ENCODE peak calls at places on chromosomes 3 and 15, in six cellular contexts. One of them, this sample, is unnamed.
A peak's percentile ranks its signal among the peaks of the same experiment; 100 is the strongest.

GRCh38 chr3:149299938-149300791 is 33.3 kb downstream of the TM4SF18 start:
- DNase-seq in lower lobe of right lung: no peak
- DNase-seq in RWPE1: peak; percentile 80
- DNase-seq in heart left ventricle: no peak
- DNase-seq in AG04450: peak; percentile 69
- DNase-seq in A673: peak; percentile 33
- DNase-seq in this sample: no peak

GRCh38 chr3:171317133-171317532 is 143.1 kb downstream of the TNIK start:
- DNase-seq in lower lobe of right lung: no peak
- DNase-seq in A673: peak; percentile 4
- DNase-seq in heart left ventricle: peak; percentile 78
- DNase-seq in AG04450: no peak
- DNase-seq in RWPE1: no peak
- DNase-seq in this sample: no peak

GRCh38 chr3:12198301-12198700 is 39.6 kb upstream of the TIMP4 start:
- DNase-seq in RWPE1: peak; percentile 15
- DNase-seq in lower lobe of right lung: no peak
- DNase-seq in AG04450: no peak
- DNase-seq in A673: no peak
- DNase-seq in heart left ventricle: no peak
- DNase-seq in this sample: no peak

GRCh38 chr3:59425371-59425770 is 375.5 kb upstream of the CFAP20DC start:
- DNase-seq in RWPE1: peak; percentile 7
- DNase-seq in AG04450: peak; percentile 82
- DNase-seq in A673: no peak
- DNase-seq in lower lobe of right lung: no peak
- DNase-seq in heart left ventricle: no peak
- DNase-seq in this sample: no peak

GRCh38 chr15:90388462-90389182 is 580 bp downstream of the IQGAP1 start:
- DNase-seq in lower lobe of right lung: peak; percentile 87
- DNase-seq in RWPE1: peak; percentile 63
- DNase-seq in A673: peak; percentile 54
- DNase-seq in AG04450: no peak
- DNase-seq in heart left ventricle: peak; percentile 64
- DNase-seq in this sample: peak; percentile 79

GRCh38 chr3:40404591-40405198 is 17.7 kb downstream of the ENTPD3 start:
- DNase-seq in A673: no peak
- DNase-seq in RWPE1: no peak
- DNase-seq in lower lobe of right lung: no peak
- DNase-seq in heart left ventricle: no peak
- DNase-seq in AG04450: no peak
- DNase-seq in this sample: no peak

GRCh38 chr3:17915341-17915740 is 172.9 kb upstream of the TBC1D5 start:
- DNase-seq in lower lobe of right lung: no peak
- DNase-seq in heart left ventricle: no peak
- DNase-seq in AG04450: no peak
- DNase-seq in A673: no peak
- DNase-seq in RWPE1: no peak
- DNase-seq in this sample: no peak

GRCh38 chr3:78322780-78323179 is 1282.9 kb downstream of the ROBO2 start:
- DNase-seq in AG04450: no peak
- DNase-seq in lower lobe of right lung: no peak
- DNase-seq in A673: no peak
- DNase-seq in heart left ventricle: no peak
- DNase-seq in RWPE1: no peak
- DNase-seq in this sample: no peak

GRCh38 chr15:76829939-76830338 is 75.2 kb downstream of the SCAPER start:
- DNase-seq in heart left ventricle: no peak
- DNase-seq in A673: no peak
- DNase-seq in RWPE1: no peak
- DNase-seq in lower lobe of right lung: no peak
- DNase-seq in AG04450: no peak
- DNase-seq in this sample: no peak

GRCh38 chr15:39118510-39118909 is 462.4 kb upstream of the THBS1 start:
- DNase-seq in AG04450: no peak
- DNase-seq in lower lobe of right lung: no peak
- DNase-seq in heart left ventricle: no peak
- DNase-seq in A673: no peak
- DNase-seq in RWPE1: peak; percentile 56
- DNase-seq in this sample: no peak

GRCh38 chr15:73002509-73002908 is 49.8 kb upstream of the NEO1 start:
- DNase-seq in lower lobe of right lung: no peak
- DNase-seq in A673: no peak
- DNase-seq in RWPE1: no peak
- DNase-seq in heart left ventricle: no peak
- DNase-seq in AG04450: peak; percentile 52
- DNase-seq in this sample: no peak

GRCh38 chr3:107986505-107986904 is 104.3 kb downstream of the CD47 start:
- DNase-seq in RWPE1: no peak
- DNase-seq in heart left ventricle: no peak
- DNase-seq in lower lobe of right lung: no peak
- DNase-seq in AG04450: no peak
- DNase-seq in A673: no peak
- DNase-seq in this sample: no peak

GRCh38 chr3:188125076-188125475 is 28.9 kb upstream of the LPP start:
- DNase-seq in AG04450: no peak
- DNase-seq in lower lobe of right lung: no peak
- DNase-seq in heart left ventricle: no peak
- DNase-seq in A673: no peak
- DNase-seq in RWPE1: no peak
- DNase-seq in this sample: no peak

GRCh38 chr3:188124184-188124583 is 29.8 kb upstream of the LPP start:
- DNase-seq in RWPE1: no peak
- DNase-seq in heart left ventricle: no peak
- DNase-seq in A673: no peak
- DNase-seq in lower lobe of right lung: no peak
- DNase-seq in AG04450: no peak
- DNase-seq in this sample: no peak

GRCh38 chr3:188126931-188127330 is 27.0 kb upstream of the LPP start:
- DNase-seq in A673: no peak
- DNase-seq in RWPE1: no peak
- DNase-seq in AG04450: no peak
- DNase-seq in heart left ventricle: peak; percentile 38
- DNase-seq in lower lobe of right lung: no peak
- DNase-seq in this sample: peak; percentile 75

GRCh38 chr3:188128905-188129304 is 25.1 kb upstream of the LPP start:
- DNase-seq in heart left ventricle: no peak
- DNase-seq in A673: no peak
- DNase-seq in AG04450: no peak
- DNase-seq in RWPE1: no peak
- DNase-seq in lower lobe of right lung: no peak
- DNase-seq in this sample: no peak

GRCh38 chr3:188126271-188126670 is 27.7 kb upstream of the LPP start:
- DNase-seq in heart left ventricle: no peak
- DNase-seq in RWPE1: no peak
- DNase-seq in A673: no peak
- DNase-seq in lower lobe of right lung: no peak
- DNase-seq in AG04450: peak; percentile 38
- DNase-seq in this sample: no peak
- H3K27ac ChIP-seq in heart left ventricle: peak overlapping the region; percentile 65
- H3K27ac ChIP-seq in RWPE1: no peak overlapping the region
- H3K27ac ChIP-seq in A673: no peak overlapping the region
- H3K27ac ChIP-seq in lower lobe of right lung: no peak overlapping the region
- H3K27ac ChIP-seq in AG04450: no peak overlapping the region
- H3K27ac ChIP-seq in this sample: no peak overlapping the region

DNA sequence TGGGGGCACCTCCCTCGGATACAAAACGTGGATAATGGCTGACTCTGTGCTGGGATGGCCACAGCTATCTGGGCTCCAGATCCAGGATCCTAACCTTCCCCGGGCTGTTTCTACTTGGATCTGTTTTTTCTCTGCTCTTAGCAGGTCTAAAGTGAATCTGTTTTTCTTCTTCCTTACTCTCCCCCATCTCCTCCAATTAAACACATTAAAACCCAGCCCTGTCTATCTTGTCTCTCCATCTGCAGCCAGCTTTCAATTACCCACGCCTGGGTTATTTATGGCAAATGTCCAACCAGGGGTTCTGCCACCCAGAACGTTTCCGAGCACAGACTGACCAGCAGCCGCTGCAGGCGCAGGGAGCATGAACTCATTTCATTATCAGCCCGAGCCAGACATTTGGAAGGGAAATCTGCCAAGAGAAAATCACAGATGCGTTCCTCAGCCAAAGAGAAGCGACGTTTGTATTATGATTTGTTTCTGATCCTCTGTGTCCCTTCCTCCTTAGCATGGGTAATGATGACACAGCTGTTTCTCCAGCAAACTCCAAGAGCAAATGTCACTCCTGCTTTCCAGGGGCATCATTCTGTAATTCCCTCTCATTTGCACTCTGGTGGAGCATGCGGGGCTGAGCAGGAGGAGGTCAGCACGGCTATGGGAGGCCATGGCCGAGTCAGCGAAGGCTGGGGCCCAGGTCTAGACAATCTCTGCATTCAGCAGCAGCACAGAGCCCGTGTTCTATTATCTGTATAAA is 42.0 kb downstream of the UMPS start:
- DNase-seq in A673: peak; percentile 63
- DNase-seq in lower lobe of right lung: no peak
- DNase-seq in heart left ventricle: peak; percentile 67
- DNase-seq in RWPE1: no peak
- DNase-seq in AG04450: no peak
- DNase-seq in this sample: no peak
- TF ChIP-seq CTCF in A673: no peak
- TF ChIP-seq CTCF in lower lobe of right lung: no peak
- TF ChIP-seq CTCF in heart left ventricle: no peak
- TF ChIP-seq CTCF in RWPE1: no peak
- TF ChIP-seq CTCF in AG04450: no peak
- TF ChIP-seq CTCF in this sample: no peak

GRCh38 chr15:75672111-75672602 is 24.4 kb downstream of the SNX33 start:
- DNase-seq in RWPE1: no peak
- DNase-seq in AG04450: no peak
- DNase-seq in lower lobe of right lung: no peak
- DNase-seq in A673: no peak
- DNase-seq in heart left ventricle: no peak
- DNase-seq in this sample: peak; percentile 72
- H3K27ac ChIP-seq in RWPE1: peak overlapping the region; percentile 98
- H3K27ac ChIP-seq in AG04450: peak overlapping the region; percentile 61
- H3K27ac ChIP-seq in lower lobe of right lung: peak overlapping the region; percentile 77
- H3K27ac ChIP-seq in A673: no peak overlapping the region
- H3K27ac ChIP-seq in heart left ventricle: peak overlapping the region; percentile 60
- H3K27ac ChIP-seq in this sample: no peak overlapping the region

GRCh38 chr15:70096215-70096974 is 1.3 kb downstream of the TLE3 start:
- DNase-seq in RWPE1: peak; percentile 66
- DNase-seq in heart left ventricle: no peak
- DNase-seq in A673: peak; percentile 79
- DNase-seq in AG04450: no peak
- DNase-seq in lower lobe of right lung: peak; percentile 65
- DNase-seq in this sample: no peak

GRCh38 chr15:70093481-70094309 is 4.0 kb downstream of the TLE3 start:
- DNase-seq in AG04450: no peak
- DNase-seq in A673: no peak
- DNase-seq in heart left ventricle: no peak
- DNase-seq in RWPE1: no peak
- DNase-seq in lower lobe of right lung: no peak
- DNase-seq in this sample: peak; percentile 72

GRCh38 chr15:70096975-70097336 is 761 bp downstream of the TLE3 start:
- DNase-seq in AG04450: no peak
- DNase-seq in lower lobe of right lung: no peak
- DNase-seq in RWPE1: no peak
- DNase-seq in A673: no peak
- DNase-seq in heart left ventricle: no peak
- DNase-seq in this sample: no peak

GRCh38 chr15:70094690-70095311 is 2.9 kb downstream of the TLE3 start:
- DNase-seq in AG04450: no peak
- DNase-seq in RWPE1: no peak
- DNase-seq in A673: peak; percentile 32
- DNase-seq in lower lobe of right lung: no peak
- DNase-seq in heart left ventricle: no peak
- DNase-seq in this sample: no peak

GRCh38 chr15:70095387-70096214 is 2.1 kb downstream of the TLE3 start:
- DNase-seq in RWPE1: no peak
- DNase-seq in AG04450: no peak
- DNase-seq in A673: peak; percentile 29
- DNase-seq in heart left ventricle: no peak
- DNase-seq in lower lobe of right lung: peak; percentile 69
- DNase-seq in this sample: peak; percentile 88
- TF ChIP-seq CTCF in RWPE1: no peak
- TF ChIP-seq CTCF in AG04450: no peak
- TF ChIP-seq CTCF in A673: no peak
- TF ChIP-seq CTCF in heart left ventricle: no peak
- TF ChIP-seq CTCF in lower lobe of right lung: peak; percentile 26
- TF ChIP-seq CTCF in this sample: peak; percentile 52

This sample was measured in endodermal cell.